ENCODE peak calls at places on chromosomes 2 and 18, in four cellular contexts. H, T, V and Q are unnamed samples.

GRCh38 chr2:175004730-175004979 is 526 bp downstream of the CHN1 start:
- DNase-seq in H (no peak), T (no peak), V (no peak), Q (no peak)

GRCh38 chr18:24817150-24818068 is 357.0 kb downstream of the HRH4 start:
- DNase-seq in H (no peak), T (no peak), V (no peak), Q (no peak)

GRCh38 chr18:62418258-62418657 is 93.1 kb downstream of the TNFRSF11A start:
- DNase-seq in H (no peak), T (no peak), V (no peak), Q (no peak)

GRCh38 chr2:159555651-159556392 is 60.5 kb downstream of the BAZ2B start:
- DNase-seq in H (no peak), T (no peak), V (no peak), Q (no peak)

GRCh38 chr18:65752625-65753325 is 2.0 kb downstream of the CDH7 start:
- DNase-seq in H (no peak), T (no peak), V (no peak), Q (no peak)

GRCh38 chr2:59383473-59383872 is 1142.3 kb upstream of the FANCL start:
- DNase-seq in H (no peak), T (no peak), V (no peak), Q (no peak)

GRCh38 chr18:49561377-49562193 is at the start of gene LIPG:
- DNase-seq in H (peak; percentile 61), T (no peak), V (peak; percentile 75), Q (no peak)

GRCh38 chr2:222504714-222505113 is 80.4 kb downstream of the SGPP2 start:
- DNase-seq in H (no peak), T (no peak), V (no peak), Q (no peak)

GRCh38 chr18:10142056-10142455 is 228.2 kb downstream of the VAPA start:
- DNase-seq in H (no peak), T (no peak), V (no peak), Q (no peak)

GRCh38 chr2:220676695-220677094 is 895.4 kb downstream of the EPHA4 start:
- DNase-seq in H (no peak), T (no peak), V (no peak), Q (no peak)

GRCh38 chr2:238158807-238159539 is at the start of gene ERFE:
- DNase-seq in H (no peak), T (no peak), V (no peak), Q (no peak)

GRCh38 chr2:37449686-37450392 is 105.4 kb downstream of the QPCT start:
- DNase-seq in H (peak; percentile 41), T (no peak), V (peak; percentile 58), Q (no peak)

GRCh38 chr18:11651899-11652298 is 37.2 kb upstream of the GNAL start:
- DNase-seq in H (no peak), T (no peak), V (no peak), Q (no peak)

GRCh38 chr2:26178746-26179436 is 6.0 kb downstream of the GAREM2 start:
- DNase-seq in H (peak; percentile 50), T (no peak), V (no peak), Q (no peak)

GRCh38 chr2:119606674-119607073 is 62.4 kb downstream of the CFAP221 start:
- DNase-seq in H (no peak), T (no peak), V (no peak), Q (no peak)

GRCh38 chr2:152183381-152184073 is 8.0 kb upstream of the STAM2 start:
- DNase-seq in H (no peak), T (no peak), V (no peak), Q (no peak)

GRCh38 chr2:183490930-183491329 is 366.7 kb downstream of the NUP35 start:
- DNase-seq in H (no peak), T (peak; percentile 63), V (no peak), Q (no peak)

GRCh38 chr2:204505946-204506345 is 39.3 kb upstream of the PARD3B start:
- DNase-seq in H (no peak), T (no peak), V (no peak), Q (no peak)

GRCh38 chr2:204504594-204504993 is 40.7 kb upstream of the PARD3B start:
- DNase-seq in H (no peak), T (no peak), V (no peak), Q (no peak)

GRCh38 chr2:204507636-204508035 is 37.6 kb upstream of the PARD3B start:
- DNase-seq in H (no peak), T (no peak), V (no peak), Q (no peak)

GRCh38 chr2:204505488-204505887 is 39.8 kb upstream of the PARD3B start:
- DNase-seq in H (no peak), T (no peak), V (no peak), Q (no peak)

DNA sequence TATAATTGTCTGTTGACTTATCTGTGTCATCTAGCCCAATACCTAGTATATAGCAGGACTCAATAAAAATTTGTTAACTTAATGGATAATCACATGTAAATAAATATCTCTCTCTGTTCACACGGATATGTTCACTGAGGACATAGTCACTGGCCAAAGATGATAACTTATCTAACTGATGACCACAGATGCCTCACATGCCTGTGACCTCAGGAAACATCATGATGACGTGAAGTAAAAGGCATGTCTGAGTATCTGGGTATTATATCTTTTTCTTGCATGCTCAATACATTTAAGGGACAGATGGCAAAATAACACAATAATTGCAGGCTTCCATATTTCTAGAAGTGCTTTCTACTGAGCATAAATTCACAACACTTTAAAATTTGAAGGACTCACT is 41.4 kb upstream of the PARD3B start:
- DNase-seq in H (no peak), T (no peak), V (no peak), Q (no peak)
- TF ChIP-seq POLR2AphosphoS5 in H (no peak), T (no peak), V (no peak), Q (no peak)

GRCh38 chr2:210170442-210171303 is 536 bp downstream of the KANSL1L start:
- DNase-seq in H (peak; percentile 97), T (peak; percentile 98), V (peak; percentile 94), Q (peak; percentile 98)

GRCh38 chr2:210172219-210172575 is 988 bp upstream of the KANSL1L start:
- DNase-seq in H (no peak), T (no peak), V (no peak), Q (no peak)

GRCh38 chr2:210169871-210170441 is 1.3 kb downstream of the KANSL1L start:
- DNase-seq in H (no peak), T (no peak), V (no peak), Q (no peak)

GRCh38 chr2:210174086-210174485 is 2.9 kb upstream of the KANSL1L start:
- DNase-seq in H (no peak), T (no peak), V (no peak), Q (no peak)

GRCh38 chr2:210171309-210172218 is at the start of gene KANSL1L:
- DNase-seq in H (peak; percentile 100), T (peak; percentile 100), V (peak; percentile 99), Q (peak; percentile 99)
- TF ChIP-seq POLR2A in H (no peak), T (peak; percentile 75), V (peak; percentile 94), Q (peak; percentile 74)

DNA sequence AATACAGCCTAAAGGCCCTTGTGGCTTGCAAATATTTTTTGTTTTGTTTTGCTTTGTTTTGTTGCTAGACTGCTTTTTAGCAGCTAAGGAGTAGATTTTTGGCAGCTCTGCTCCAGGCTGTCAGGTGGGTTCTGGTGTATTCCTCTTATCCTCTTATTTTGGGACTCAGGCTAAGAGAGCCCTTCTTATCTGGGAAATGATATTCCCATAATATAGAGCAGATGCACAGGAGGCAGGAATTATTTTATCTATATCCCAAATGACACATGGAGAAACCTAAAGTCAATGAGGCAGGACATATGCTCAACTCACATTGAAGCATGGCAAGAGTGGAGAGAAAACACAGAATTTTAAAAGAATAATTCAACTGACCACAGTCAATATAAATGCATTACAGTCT is 369.6 kb downstream of the RIT2 start:
- DNase-seq in H (no peak), T (no peak), V (no peak), Q (no peak)
- H3K4me1 ChIP-seq in H (no peaks in the 10 kb centered on the region), T (no peaks in the 10 kb centered on the region), V (no peaks in the 10 kb centered on the region), Q (no peaks in the 10 kb centered on the region)

GRCh38 chr2:73449404-73449803 is 63.8 kb downstream of the ALMS1 start:
- DNase-seq in H (no peak), T (no peak), V (no peak), Q (no peak)
- TF ChIP-seq POLR2AphosphoS5 in H (no peak), T (no peak), V (no peak), Q (no peak)

GRCh38 chr2:236434593-236434992 is 135.0 kb upstream of the ACKR3 start:
- DNase-seq in H (no peak), T (no peak), V (no peak), Q (no peak)
- TF ChIP-seq POLR2A in H (no peak), T (no peak), V (no peak), Q (no peak)

GRCh38 chr18:45103319-45104070 is 422.8 kb downstream of the SETBP1 start:
- DNase-seq in H (no peak), T (no peak), V (no peak), Q (no peak)
- H3K4me1 ChIP-seq in H (no peaks in the 10 kb centered on the region), T (no peaks in the 10 kb centered on the region), V (no peaks in the 10 kb centered on the region), Q (peaks cover 6% of the 10 kb centered on the region)

DNA sequence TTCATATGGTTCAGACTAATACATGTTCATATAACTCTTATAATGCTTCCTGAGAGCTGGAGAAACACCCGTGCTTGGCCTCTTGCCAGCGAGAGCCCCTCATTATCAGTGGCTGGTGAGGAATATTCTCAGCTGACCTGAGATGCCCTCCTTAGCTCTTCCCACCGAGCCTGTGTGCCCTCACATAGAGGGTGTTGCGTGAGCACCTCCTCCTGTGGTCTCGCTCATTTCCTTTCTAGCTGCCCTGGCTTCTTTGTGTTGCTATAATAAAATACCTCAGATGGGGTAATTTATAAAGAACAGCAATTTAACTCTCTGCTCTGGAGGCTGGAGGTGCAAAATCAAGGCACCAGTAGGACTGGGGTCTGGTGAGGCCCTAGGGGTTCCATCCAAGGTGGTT is 80.5 kb upstream of the ALKAL2 start:
- DNase-seq in H (no peak), T (no peak), V (no peak), Q (no peak)
- TF ChIP-seq POLR2AphosphoS5 in H (no peak), T (no peak), V (no peak), Q (no peak)

GRCh38 chr2:16665746-16666452 is at the start of gene CYRIA:
- DNase-seq in H (peak; percentile 73), T (peak; percentile 81), V (peak; percentile 59), Q (no peak)
- TF ChIP-seq POLR2A in H (no peak), T (no peak), V (no peak), Q (no peak)